ENCODE peak calls at places on chromosomes 6 and 20, in six cellular contexts. One of them, this sample, is unnamed.

GRCh38 chr6:32794510-32794909 is 22.3 kb downstream of the HLA-DOB start:
- DNase-seq in testis: no peak
- DNase-seq in stomach: no peak
- DNase-seq in PC-9: no peak
- DNase-seq in upper lobe of right lung: no peak
- DNase-seq in transverse colon: no peak
- DNase-seq in this sample: no peak

GRCh38 chr6:144856622-144857021 is 571.5 kb downstream of the UTRN start:
- DNase-seq in stomach: no peak
- DNase-seq in transverse colon: no peak
- DNase-seq in PC-9: no peak
- DNase-seq in testis: no peak
- DNase-seq in upper lobe of right lung: no peak
- DNase-seq in this sample: no peak

GRCh38 chr6:42564496-42564890 is 664 bp downstream of the UBR2 start:
- DNase-seq in upper lobe of right lung: no peak
- DNase-seq in stomach: peak
- DNase-seq in testis: no peak
- DNase-seq in transverse colon: no peak
- DNase-seq in PC-9: no peak
- DNase-seq in this sample: no peak

GRCh38 chr6:104928141-104928540 is 28.8 kb upstream of the LIN28B start:
- DNase-seq in PC-9: no peak
- DNase-seq in testis: peak
- DNase-seq in transverse colon: no peak
- DNase-seq in stomach: no peak
- DNase-seq in upper lobe of right lung: no peak
- DNase-seq in this sample: no peak

GRCh38 chr6:169619650-169620049 is 82.2 kb downstream of the WDR27 start:
- DNase-seq in testis: no peak
- DNase-seq in upper lobe of right lung: no peak
- DNase-seq in stomach: no peak
- DNase-seq in transverse colon: no peak
- DNase-seq in PC-9: peak
- DNase-seq in this sample: no peak

GRCh38 chr6:130749402-130749801 is 77.8 kb upstream of the SMLR1 start:
- DNase-seq in testis: no peak
- DNase-seq in upper lobe of right lung: no peak
- DNase-seq in transverse colon: no peak
- DNase-seq in stomach: no peak
- DNase-seq in PC-9: no peak
- DNase-seq in this sample: no peak

GRCh38 chr6:163455553-163455952 is 41.0 kb downstream of the QKI start:
- DNase-seq in stomach: no peak
- DNase-seq in testis: no peak
- DNase-seq in transverse colon: no peak
- DNase-seq in PC-9: no peak
- DNase-seq in upper lobe of right lung: no peak
- DNase-seq in this sample: no peak

GRCh38 chr6:1636272-1636825 is 26.6 kb downstream of the FOXC1 start:
- DNase-seq in PC-9: no peak
- DNase-seq in testis: no peak
- DNase-seq in upper lobe of right lung: no peak
- DNase-seq in stomach: no peak
- DNase-seq in transverse colon: no peak
- DNase-seq in this sample: no peak

GRCh38 chr6:93417421-93417996 is 1.9 kb downstream of the EPHA7 start:
- DNase-seq in stomach: no peak
- DNase-seq in testis: peak
- DNase-seq in PC-9: no peak
- DNase-seq in upper lobe of right lung: no peak
- DNase-seq in transverse colon: no peak
- DNase-seq in this sample: no peak

GRCh38 chr6:109000289-109000688 is 94.4 kb downstream of the SESN1 start:
- DNase-seq in PC-9: no peak
- DNase-seq in testis: no peak
- DNase-seq in stomach: no peak
- DNase-seq in upper lobe of right lung: no peak
- DNase-seq in transverse colon: no peak
- DNase-seq in this sample: no peak

GRCh38 chr20:3889489-3890409 is 562 bp downstream of the PANK2 start:
- DNase-seq in PC-9: peak
- DNase-seq in testis: peak
- DNase-seq in transverse colon: peak
- DNase-seq in upper lobe of right lung: peak
- DNase-seq in stomach: peak
- DNase-seq in this sample: peak

GRCh38 chr6:21331221-21331620 is 262.3 kb upstream of the SOX4 start:
- DNase-seq in PC-9: no peak
- DNase-seq in stomach: no peak
- DNase-seq in upper lobe of right lung: no peak
- DNase-seq in transverse colon: no peak
- DNase-seq in testis: peak
- DNase-seq in this sample: peak

GRCh38 chr6:14638562-14638931 is 521.0 kb downstream of the CD83 start:
- DNase-seq in stomach: no peak
- DNase-seq in upper lobe of right lung: no peak
- DNase-seq in PC-9: no peak
- DNase-seq in transverse colon: no peak
- DNase-seq in testis: no peak
- DNase-seq in this sample: no peak

GRCh38 chr6:34839696-34840352 is 47.9 kb downstream of the BLTP3A start:
- DNase-seq in upper lobe of right lung: no peak
- DNase-seq in stomach: no peak
- DNase-seq in transverse colon: no peak
- DNase-seq in PC-9: no peak
- DNase-seq in testis: no peak
- DNase-seq in this sample: no peak

GRCh38 chr20:63544958-63545516 is 2.5 kb downstream of the SRMS start:
- DNase-seq in upper lobe of right lung: no peak
- DNase-seq in testis: no peak
- DNase-seq in stomach: peak
- DNase-seq in PC-9: peak
- DNase-seq in transverse colon: peak
- DNase-seq in this sample: no peak

GRCh38 chr6:118061666-118062065 is 154.6 kb downstream of the SLC35F1 start:
- DNase-seq in upper lobe of right lung: no peak
- DNase-seq in stomach: no peak
- DNase-seq in PC-9: no peak
- DNase-seq in testis: no peak
- DNase-seq in transverse colon: no peak
- DNase-seq in this sample: no peak

DNA sequence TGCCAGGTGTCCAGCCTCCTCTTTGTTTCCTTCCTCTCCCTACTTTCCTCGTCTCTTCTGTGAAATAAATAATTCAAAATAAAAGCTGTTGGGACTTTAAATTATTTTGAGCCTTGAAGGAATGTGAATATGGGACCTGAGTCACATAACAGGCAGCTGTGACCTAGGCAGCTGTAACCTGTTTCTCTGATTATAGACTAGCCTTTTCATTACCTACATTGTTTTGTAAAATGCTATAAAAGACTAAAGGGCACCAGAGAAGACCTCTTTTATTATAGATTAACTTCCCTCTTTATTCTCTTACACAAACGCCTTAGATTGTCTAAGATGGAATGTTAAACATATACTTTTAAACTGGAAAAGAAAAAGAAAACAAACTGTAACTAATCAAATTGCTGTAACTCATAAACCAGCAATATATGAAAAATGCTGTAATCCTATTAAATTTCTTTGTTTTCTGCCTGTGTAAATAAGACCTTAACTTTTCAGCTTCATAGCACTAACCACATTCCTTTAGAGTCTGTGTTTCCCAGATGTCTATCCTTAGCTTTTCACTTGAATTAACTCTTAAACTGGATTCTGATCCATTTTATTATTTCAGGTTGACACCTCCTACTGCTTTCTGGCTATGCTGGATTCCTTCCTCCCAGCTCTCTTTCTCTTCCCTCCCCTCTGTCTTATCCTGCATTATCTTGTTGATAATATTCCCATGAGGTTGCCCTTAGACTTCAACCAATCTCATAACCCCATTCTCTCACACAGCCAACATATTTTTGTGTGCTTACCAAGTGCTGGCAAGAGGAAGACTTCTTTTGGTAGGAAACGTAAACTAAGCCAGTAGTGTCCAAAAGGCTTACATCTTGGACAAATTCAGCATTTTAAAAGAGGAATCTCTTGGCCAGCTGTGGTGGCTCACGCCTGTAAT is 69.2 kb downstream of the TPD52L1 start:
- DNase-seq in transverse colon: no peak
- DNase-seq in PC-9: no peak
- DNase-seq in upper lobe of right lung: no peak
- DNase-seq in stomach: no peak
- DNase-seq in testis: no peak
- DNase-seq in this sample: no peak
- H3K27ac ChIP-seq in transverse colon: peak
- H3K27ac ChIP-seq in PC-9: no peak
- H3K27ac ChIP-seq in upper lobe of right lung: no peak
- H3K27ac ChIP-seq in stomach: peak
- H3K27ac ChIP-seq in testis: peak
- H3K27ac ChIP-seq in this sample: no peak

GRCh38 chr20:39904713-39905112 is 784.3 kb downstream of the MAFB start:
- DNase-seq in testis: no peak
- DNase-seq in transverse colon: no peak
- DNase-seq in upper lobe of right lung: no peak
- DNase-seq in PC-9: no peak
- DNase-seq in stomach: no peak
- DNase-seq in this sample: no peak

GRCh38 chr20:39909447-39909846 is 779.6 kb downstream of the MAFB start:
- DNase-seq in upper lobe of right lung: peak
- DNase-seq in PC-9: no peak
- DNase-seq in stomach: no peak
- DNase-seq in transverse colon: peak
- DNase-seq in testis: peak
- DNase-seq in this sample: peak

GRCh38 chr20:39899881-39900280 is 789.2 kb downstream of the MAFB start:
- DNase-seq in PC-9: no peak
- DNase-seq in transverse colon: no peak
- DNase-seq in stomach: no peak
- DNase-seq in upper lobe of right lung: no peak
- DNase-seq in testis: no peak
- DNase-seq in this sample: no peak

GRCh38 chr20:39898467-39898852 is 790.6 kb downstream of the MAFB start:
- DNase-seq in upper lobe of right lung: no peak
- DNase-seq in transverse colon: no peak
- DNase-seq in PC-9: no peak
- DNase-seq in testis: no peak
- DNase-seq in stomach: no peak
- DNase-seq in this sample: no peak

DNA sequence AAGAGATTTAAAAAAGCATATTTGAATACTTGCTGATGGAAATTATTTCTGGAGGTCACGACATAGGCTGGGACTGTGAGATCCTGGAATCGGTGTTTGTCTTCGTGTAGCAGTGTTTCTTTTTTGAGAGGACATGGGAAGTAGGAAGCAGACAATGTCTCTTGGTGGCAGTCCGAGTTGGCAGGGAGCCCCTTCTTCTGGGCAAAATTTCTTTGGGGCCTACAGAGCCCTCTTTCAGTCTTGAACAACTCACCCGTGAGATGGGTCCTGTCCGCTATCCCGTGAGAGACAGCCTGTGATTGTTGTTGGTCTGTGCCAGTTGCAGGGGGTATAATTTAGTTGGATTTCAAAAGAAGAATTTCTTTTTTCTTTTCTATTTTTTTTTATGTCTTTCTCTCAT is 785.2 kb downstream of the MAFB start:
- DNase-seq in upper lobe of right lung: no peak
- DNase-seq in stomach: no peak
- DNase-seq in PC-9: no peak
- DNase-seq in testis: no peak
- DNase-seq in transverse colon: no peak
- DNase-seq in this sample: no peak
- TF ChIP-seq CTCF in upper lobe of right lung: no peak
- TF ChIP-seq CTCF in stomach: no peak
- TF ChIP-seq CTCF in PC-9: no peak
- TF ChIP-seq CTCF in testis: no peak
- TF ChIP-seq CTCF in transverse colon: no peak
- TF ChIP-seq CTCF in this sample: no peak

DNA sequence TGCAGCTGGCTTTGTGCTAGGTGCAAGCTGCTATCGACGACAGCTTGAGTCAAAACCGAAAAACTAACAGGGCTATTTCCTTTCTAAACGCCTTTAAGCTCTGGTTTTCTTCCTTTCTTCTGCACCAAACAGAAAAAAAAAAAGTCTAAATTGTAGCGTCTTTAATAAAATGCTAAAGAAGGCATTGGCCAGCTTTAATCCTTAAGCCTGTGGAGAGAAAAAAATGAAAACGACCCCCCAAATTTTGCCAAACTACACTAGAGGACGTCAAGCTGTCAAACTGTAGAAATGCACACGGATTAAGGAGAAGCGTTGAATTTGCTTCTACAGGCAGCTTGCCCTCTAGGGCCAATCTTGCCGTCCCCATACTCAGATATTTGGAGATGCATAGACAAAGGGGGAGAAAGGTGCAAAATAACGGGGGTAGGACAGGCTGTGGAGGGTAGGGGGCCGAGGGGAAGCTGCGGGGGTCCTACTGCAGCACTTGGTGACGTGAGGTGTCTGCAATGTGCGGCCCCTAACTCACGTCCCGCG is 1.5 kb upstream of the NRN1 start:
- DNase-seq in stomach: no peak
- DNase-seq in testis: no peak
- DNase-seq in transverse colon: no peak
- DNase-seq in upper lobe of right lung: no peak
- DNase-seq in PC-9: no peak
- DNase-seq in this sample: no peak
- H3K27ac ChIP-seq in stomach: peak
- H3K27ac ChIP-seq in testis: no peak
- H3K27ac ChIP-seq in transverse colon: peak
- H3K27ac ChIP-seq in upper lobe of right lung: no peak
- H3K27ac ChIP-seq in PC-9: no peak
- H3K27ac ChIP-seq in this sample: no peak

DNA sequence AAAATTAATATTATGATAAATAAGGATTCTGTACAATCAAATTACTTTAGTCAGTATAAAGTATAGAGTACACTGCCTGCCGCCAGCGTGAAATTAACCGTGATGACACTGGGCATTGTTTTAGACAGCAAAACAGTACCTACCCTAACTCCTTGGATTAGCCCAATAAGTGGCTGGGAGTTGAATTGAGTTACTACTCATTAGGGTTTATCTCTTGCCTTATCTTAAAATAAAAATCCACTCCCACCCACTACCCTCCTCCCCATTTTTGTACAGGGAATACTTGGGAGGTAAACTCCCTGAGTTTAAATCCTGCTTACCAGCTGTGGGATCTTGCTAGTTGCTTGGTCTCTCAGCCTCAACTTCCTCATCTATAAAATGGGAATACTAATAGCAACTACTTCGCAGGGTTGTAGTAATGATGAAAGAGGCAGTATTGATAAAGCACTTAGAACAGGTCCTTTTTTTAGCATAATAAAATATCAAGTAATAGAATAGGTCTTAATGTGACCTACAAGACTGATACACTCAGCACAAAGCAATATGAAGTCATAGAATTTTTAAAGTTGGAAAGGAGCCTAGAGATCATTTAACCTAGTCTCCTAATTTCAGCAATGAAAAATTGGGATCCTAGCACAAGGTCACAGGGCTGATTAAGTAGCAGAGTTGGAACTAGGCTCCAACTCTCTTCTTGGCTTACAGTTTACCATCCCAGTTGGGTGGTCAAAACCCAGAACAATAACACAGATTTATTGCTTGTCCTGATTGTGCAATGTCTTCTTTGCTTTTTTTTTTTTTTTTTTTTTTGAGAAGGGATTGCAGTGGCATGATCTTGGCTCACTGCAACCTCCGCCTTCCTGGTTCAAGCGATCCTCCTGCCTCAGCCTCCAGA is 23.8 kb downstream of the PHACTR2 start:
- DNase-seq in upper lobe of right lung: no peak
- DNase-seq in PC-9: no peak
- DNase-seq in testis: no peak
- DNase-seq in transverse colon: no peak
- DNase-seq in stomach: no peak
- DNase-seq in this sample: no peak
- TF ChIP-seq CTCF in upper lobe of right lung: no peak
- TF ChIP-seq CTCF in PC-9: no peak
- TF ChIP-seq CTCF in testis: no peak
- TF ChIP-seq CTCF in transverse colon: no peak
- TF ChIP-seq CTCF in stomach: no peak
- TF ChIP-seq CTCF in this sample: no peak

This sample was measured in thyroid gland.